ENCODE peak calls at places on chromosomes 16 and 17, in nine cellular contexts. Q is fibroblast of mammary gland; O is adrenal gland; G is T follicular helper cell; I is tibial nerve; V is H54; R is NCI-H1930; L is ELF-1; Z is naive thymus-derived CD8-positive, alpha-beta T cell. K is an unnamed sample.

GRCh38 chr17:61401280-61402072 is 1.8 kb downstream of the TBX2 start:
- DNase-seq in Q (no peak), O (no peak), G (no peak), I (no peak), V (no peak), R (no peak), L (peak; percentile 31), Z (no peak), K (no peak)

GRCh38 chr17:33091271-33091670 is 99.6 kb downstream of the SPACA3 start:
- DNase-seq in Q (no peak), O (no peak), G (no peak), I (no peak), V (no peak), R (no peak), L (no peak), Z (no peak), K (no peak)

GRCh38 chr16:8063151-8063550 is 527.2 kb downstream of the TMEM114 start:
- DNase-seq in Q (no peak), O (no peak), G (no peak), I (no peak), V (no peak), R (no peak), L (no peak), Z (no peak), K (no peak)

GRCh38 chr17:18965530-18966236 is 13.7 kb downstream of the SLC5A10 start:
- DNase-seq in Q (no peak), O (no peak), G (no peak), I (no peak), V (no peak), R (no peak), L (no peak), Z (no peak), K (peak; percentile 29)

GRCh38 chr17:48577946-48578615 is at the start of gene HOXB4:
- DNase-seq in Q (peak; percentile 77), O (peak; percentile 73), G (peak; percentile 64), I (peak; percentile 67), V (no peak), R (peak; percentile 41), L (peak; percentile 79), Z (peak; percentile 80), K (peak; percentile 64)

GRCh38 chr16:6362321-6362720 is 970.3 kb upstream of the RBFOX1 start:
- DNase-seq in Q (no peak), O (no peak), G (no peak), I (no peak), V (no peak), R (no peak), L (no peak), Z (no peak), K (peak; percentile 14)

GRCh38 chr16:88310796-88311605 is 71.8 kb upstream of the ZNF469 start:
- DNase-seq in Q (no peak), O (no peak), G (no peak), I (no peak), V (no peak), R (no peak), L (no peak), Z (peak; percentile 40), K (no peak)

GRCh38 chr17:83199500-83200201 is 120.2 kb downstream of the METRNL start:
- DNase-seq in Q (peak; percentile 72), O (no peak), G (no peak), I (peak; percentile 58), V (no peak), R (no peak), L (no peak), Z (peak; percentile 67), K (no peak)

GRCh38 chr17:76000016-76000754 is 470 bp upstream of the CDK3 start:
- DNase-seq in Q (peak; percentile 39), O (no peak), G (peak; percentile 38), I (peak; percentile 34), V (peak; percentile 91), R (peak; percentile 54), L (peak; percentile 84), Z (peak; percentile 78), K (peak; percentile 38)

GRCh38 chr17:59361916-59362810 is 30.7 kb downstream of the YPEL2 start:
- DNase-seq in Q (peak; percentile 96), O (no peak), G (no peak), I (no peak), V (peak; percentile 56), R (no peak), L (no peak), Z (no peak), K (peak; percentile 35)

GRCh38 chr17:8091033-8091687 is 3.6 kb upstream of the ALOX12B start:
- DNase-seq in Q (no peak), O (no peak), G (no peak), I (no peak), V (no peak), R (no peak), L (no peak), Z (no peak), K (no peak)

GRCh38 chr17:32551186-32551955 is 64.6 kb downstream of the CDK5R1 start:
- DNase-seq in Q (peak; percentile 52), O (no peak), G (no peak), I (no peak), V (no peak), R (no peak), L (no peak), Z (no peak), K (no peak)

GRCh38 chr16:83136419-83136818 is 509.6 kb downstream of the CDH13 start:
- DNase-seq in Q (no peak), O (no peak), G (no peak), I (no peak), V (no peak), R (no peak), L (no peak), Z (no peak), K (no peak)

GRCh38 chr17:73189417-73190099 is 3.3 kb upstream of the COG1 start:
- DNase-seq in Q (peak; percentile 51), O (no peak), G (no peak), I (no peak), V (peak; percentile 92), R (no peak), L (peak; percentile 76), Z (no peak), K (peak; percentile 65)

GRCh38 chr16:54928421-54929089 is 2.1 kb upstream of the IRX5 start:
- DNase-seq in Q (peak; percentile 41), O (peak; percentile 58), G (no peak), I (no peak), V (peak; percentile 53), R (peak; percentile 36), L (no peak), Z (no peak), K (peak; percentile 38)

GRCh38 chr16:30998852-30999761 is 11.3 kb downstream of the STX1B start:
- DNase-seq in Q (peak; percentile 22), O (no peak), G (no peak), I (no peak), V (no peak), R (no peak), L (no peak), Z (no peak), K (peak; percentile 60)

GRCh38 chr16:80121522-80121909 is 419.3 kb upstream of the DYNLRB2 start:
- DNase-seq in Q (no peak), O (no peak), G (no peak), I (no peak), V (no peak), R (no peak), L (no peak), Z (no peak), K (no peak)

GRCh38 chr16:89264800-89265550 is 47.5 kb downstream of the ZNF778 start:
- DNase-seq in Q (no peak), O (no peak), G (no peak), I (no peak), V (no peak), R (no peak), L (no peak), Z (no peak), K (no peak)

GRCh38 chr17:1735418-1735817 is 7.3 kb upstream of the SERPINF2 start:
- DNase-seq in Q (no peak), O (no peak), G (no peak), I (no peak), V (no peak), R (no peak), L (no peak), Z (no peak), K (no peak)

GRCh38 chr16:31128711-31129567 is 6.6 kb downstream of the PRSS8 start:
- DNase-seq in Q (no peak), O (peak; percentile 31), G (no peak), I (no peak), V (no peak), R (no peak), L (no peak), Z (no peak), K (no peak)

GRCh38 chr17:38608648-38609047 is 2.9 kb upstream of the SRCIN1 start:
- DNase-seq in Q (no peak), O (no peak), G (no peak), I (no peak), V (no peak), R (no peak), L (peak; percentile 29), Z (peak; percentile 44), K (no peak)

GRCh38 chr17:82281502-82282238 is 8.2 kb upstream of the CSNK1D start:
- DNase-seq in Q (peak; percentile 58), O (no peak), G (no peak), I (no peak), V (peak; percentile 78), R (no peak), L (no peak), Z (no peak), K (no peak)

GRCh38 chr17:40818733-40819527 is 3.5 kb downstream of the KRT10 start:
- DNase-seq in Q (peak; percentile 67), O (peak; percentile 77), G (peak; percentile 78), I (peak; percentile 61), V (peak; percentile 45), R (peak; percentile 46), L (peak; percentile 86), Z (peak; percentile 85), K (peak; percentile 51)

GRCh38 chr17:38815576-38816193 is 9.4 kb downstream of the CWC25 start:
- DNase-seq in Q (peak; percentile 70), O (no peak), G (no peak), I (no peak), V (no peak), R (no peak), L (no peak), Z (no peak), K (no peak)

GRCh38 chr16:10971560-10971961 is 27.2 kb downstream of the CLEC16A start:
- DNase-seq in Q (peak; percentile 90), O (no peak), G (no peak), I (peak; percentile 88), V (no peak), R (no peak), L (peak; percentile 95), Z (no peak), K (peak; percentile 57)

GRCh38 chr17:68310141-68310540 is 18.8 kb downstream of the ARSG start:
- DNase-seq in Q (no peak), O (no peak), G (no peak), I (no peak), V (no peak), R (no peak), L (no peak), Z (no peak), K (no peak)

GRCh38 chr16:31664683-31665482 is 137.2 kb downstream of the AHSP start:
- DNase-seq in Q (no peak), O (no peak), G (no peak), I (no peak), V (peak; percentile 5), R (no peak), L (no peak), Z (no peak), K (no peak)

GRCh38 chr17:44385287-44386181 is 3.9 kb downstream of the ITGA2B start:
- DNase-seq in Q (peak; percentile 51), O (peak; percentile 87), G (peak; percentile 78), I (peak; percentile 56), V (peak; percentile 89), R (peak; percentile 67), L (peak; percentile 66), Z (peak; percentile 86), K (peak; percentile 65)

K was measured in NCI-H1694 treated with DMSO at 0.1 percent for 48 hours.